ENCODE peak calls at places on chromosomes 11 and 22, in eight cellular contexts. A, O, T, F, Q, W, G and C are unnamed samples. For H3K27me3, the result is how much of the 10 kb centered on the place peaks cover.

GRCh38 chr22:31749636-31750364 is at the start of gene PRR14L:
- DNase-seq in G (peak), T (peak), A (peak), Q (peak), O (peak), F (peak), W (peak), C (peak)

GRCh38 chr11:32316232-32316631 is 119.1 kb downstream of the WT1 start:
- DNase-seq in A (no peak), O (no peak), T (no peak), W (no peak), Q (no peak), G (no peak), F (no peak), C (no peak)

GRCh38 chr11:1336836-1337646 is 27.6 kb upstream of the TOLLIP start:
- DNase-seq in G (peak), F (no peak), T (peak), Q (peak), O (no peak), W (no peak), A (no peak), C (no peak)

GRCh38 chr11:130103296-130103814 is 33.7 kb downstream of the APLP2 start:
- DNase-seq in G (no peak), F (peak), W (no peak), Q (no peak), A (peak), T (no peak), O (peak), C (peak)

GRCh38 chr11:66280428-66280827 is 2.5 kb downstream of the CNIH2 start:
- DNase-seq in F (no peak), W (no peak), Q (no peak), A (no peak), O (no peak), T (peak), G (no peak), C (no peak)

GRCh38 chr22:45781941-45782340 is 110.3 kb downstream of the ATXN10 start:
- DNase-seq in F (peak), Q (no peak), T (no peak), W (no peak), A (no peak), O (peak), G (no peak), C (no peak)

GRCh38 chr22:43110927-43111623 is 525 bp downstream of the BIK start:
- DNase-seq in A (no peak), O (no peak), G (peak), T (peak), W (peak), F (no peak), Q (peak), C (no peak)

GRCh38 chr11:1346669-1347390 is 37.4 kb upstream of the TOLLIP start:
- DNase-seq in O (no peak), T (peak), F (no peak), W (no peak), Q (no peak), G (no peak), A (no peak), C (no peak)

GRCh38 chr11:122069946-122070345 is 46.1 kb downstream of the BLID start:
- DNase-seq in W (peak), O (peak), F (peak), Q (no peak), T (no peak), A (peak), G (no peak), C (peak)

DNA sequence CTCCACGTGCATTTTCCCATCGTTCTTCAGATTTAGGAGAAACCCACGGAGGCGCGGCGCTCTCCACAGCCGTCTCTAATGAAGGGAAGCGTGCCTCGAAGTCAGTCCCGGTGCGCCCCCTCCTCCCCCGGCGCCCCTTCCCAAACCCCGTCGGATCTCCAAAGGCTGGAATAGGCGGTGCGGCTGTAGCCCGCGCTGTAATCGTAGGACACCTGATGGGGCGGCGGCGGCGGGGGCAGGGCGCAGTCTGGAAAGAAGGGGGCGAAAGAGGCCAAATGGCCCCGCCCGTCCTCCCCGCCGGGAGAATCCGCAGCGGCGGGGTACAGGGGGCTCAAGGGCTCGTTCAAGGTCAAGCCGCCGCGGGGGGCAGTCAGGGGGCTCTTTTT is 1.3 kb downstream of the FAM181B start:
- DNase-seq in G (no peak), A (no peak), F (no peak), Q (no peak), W (no peak), T (no peak), O (no peak), C (no peak)
- H3K27me3 ChIP-seq in G (under half), A (under half), F (half or more), Q (under half), W (under half), T (under half), O (half or more), C (under half)

GRCh38 chr11:17075506-17075905 is 2.0 kb downstream of the RPS13 start:
- DNase-seq in W (no peak), O (no peak), F (no peak), Q (no peak), A (no peak), G (no peak), T (no peak), C (no peak)
- H3K4me3 ChIP-seq in W (no peak), O (peak), F (no peak), Q (no peak), A (peak), G (no peak), T (no peak), C (peak)

GRCh38 chr11:79212711-79213110 is 228.1 kb downstream of the TENM4 start:
- DNase-seq in A (no peak), F (no peak), O (no peak), T (no peak), W (no peak), G (no peak), Q (no peak), C (no peak)
- H3K27me3 ChIP-seq in A (under half), F (under half), O (under half), T (under half), W (under half), G (under half), Q (under half), C (under half)

DNA sequence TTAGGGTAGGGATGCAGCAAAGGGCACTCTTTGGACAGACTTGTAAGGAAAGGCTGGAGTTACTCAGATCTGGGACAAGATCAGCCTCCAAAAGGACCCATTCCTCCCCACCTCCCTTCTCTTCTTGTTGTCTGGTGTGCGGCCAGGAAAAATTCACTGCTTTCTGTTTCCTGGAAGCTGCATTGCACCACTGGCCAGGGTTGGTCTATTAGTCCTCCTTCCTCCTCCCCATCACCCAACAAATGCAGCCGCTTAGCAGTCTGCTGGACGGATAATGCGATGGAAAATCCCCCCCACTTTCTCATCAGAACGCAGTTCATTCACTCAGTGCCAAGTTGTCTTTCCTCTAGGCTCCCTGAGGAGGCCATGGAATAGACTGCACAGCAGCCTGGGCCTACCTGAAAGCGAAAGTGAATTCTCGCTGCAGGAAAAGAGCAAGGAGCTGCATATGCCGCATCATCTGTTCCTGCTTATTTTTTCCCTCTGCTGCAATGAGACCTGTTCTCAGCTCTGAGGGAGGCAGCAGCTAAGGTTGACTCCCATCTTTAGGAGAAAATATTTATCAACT is 513.5 kb downstream of the METTL15 start:
- DNase-seq in A (peak), O (peak), T (no peak), Q (no peak), F (peak), G (no peak), W (no peak), C (no peak)
- H3K4me3 ChIP-seq in A (no peak), O (peak), T (no peak), Q (no peak), F (no peak), G (no peak), W (no peak), C (no peak)